ENCODE peak calls at places on chromosomes 13 and 19, in six cellular contexts. G is H1, B is neuronal stem cell, Y is IMR-90, I is H9, S is mesenchymal stem cell. X is an unnamed sample.

GRCh38 chr13:48993150-48993549 is 17.4 kb downstream of the FNDC3A start:
- DNase-seq in B (no peak), G (no peak), Y (no peak), S (no peak), I (no peak), X (peak; percentile 30)

GRCh38 chr19:3142292-3142670 is 6.4 kb downstream of the GNA15 start:
- DNase-seq in B (no peak), G (no peak), S (peak; percentile 88), I (no peak), Y (peak; percentile 87), X (no peak)

GRCh38 chr13:40874138-40874776 is 84.8 kb downstream of the SLC25A15 start:
- DNase-seq in Y (no peak), G (no peak), S (peak; percentile 11), B (no peak), I (no peak), X (peak; percentile 8)

GRCh38 chr13:23630349-23631093 is 60.3 kb downstream of the TNFRSF19 start:
- DNase-seq in G (no peak), Y (no peak), I (no peak), B (no peak), S (no peak), X (peak; percentile 88)

GRCh38 chr13:48411281-48412099 is 1.4 kb downstream of the LPAR6 start:
- DNase-seq in B (no peak), Y (peak; percentile 21), S (peak; percentile 37), G (no peak), I (no peak), X (peak; percentile 8)

GRCh38 chr13:110250258-110250891 is 56.6 kb downstream of the COL4A1 start:
- DNase-seq in G (no peak), Y (peak; percentile 77), B (no peak), S (peak; percentile 87), I (no peak), X (no peak)

GRCh38 chr13:32209670-32210069 is 105.5 kb downstream of the ZAR1L start:
- DNase-seq in B (no peak), S (peak; percentile 24), Y (peak; percentile 36), I (no peak), G (no peak), X (peak; percentile 21)

GRCh38 chr13:102914629-102914935 is 68.8 kb downstream of the ERCC5 start:
- DNase-seq in Y (no peak), B (no peak), S (no peak), G (no peak), I (no peak), X (peak; percentile 25)

GRCh38 chr13:98678741-98679140 is 73.7 kb downstream of the SLC15A1 start:
- DNase-seq in Y (no peak), I (no peak), B (no peak), G (no peak), S (no peak), X (no peak)

GRCh38 chr13:54373211-54373610 is 1344.6 kb downstream of the OLFM4 start:
- DNase-seq in G (no peak), Y (no peak), S (no peak), B (no peak), I (peak; percentile 52), X (peak; percentile 28)

GRCh38 chr13:79519252-79519651 is 38.3 kb downstream of the NDFIP2 start:
- DNase-seq in B (no peak), G (no peak), S (peak; percentile 18), Y (peak; percentile 46), I (no peak), X (no peak)

GRCh38 chr19:34744896-34745690 is 11.1 kb downstream of the ZNF181 start:
- DNase-seq in S (no peak), Y (no peak), B (no peak), I (no peak), G (no peak), X (no peak)

GRCh38 chr19:30133803-30134202 is 191.8 kb downstream of the URI1 start:
- DNase-seq in S (no peak), Y (no peak), G (no peak), I (no peak), B (no peak), X (no peak)
- H2BK15ac ChIP-seq in S (no peak overlapping the region), Y (no peak overlapping the region), G (no peak overlapping the region), I (no peak overlapping the region), B (peak overlapping the region; percentile 54), X (no peak overlapping the region)

GRCh38 chr19:48992571-48993174 is 436 bp downstream of the GYS1 start:
- DNase-seq in G (no peak), Y (no peak), I (peak; percentile 34), S (peak; percentile 32), B (no peak), X (no peak)
- H3K23ac ChIP-seq in G (no peak overlapping the region), Y (peak overlapping the region; percentile 94), I (no peak overlapping the region), S (no peak overlapping the region), B (peak overlapping the region; percentile 89), X (no peak overlapping the region)

DNA sequence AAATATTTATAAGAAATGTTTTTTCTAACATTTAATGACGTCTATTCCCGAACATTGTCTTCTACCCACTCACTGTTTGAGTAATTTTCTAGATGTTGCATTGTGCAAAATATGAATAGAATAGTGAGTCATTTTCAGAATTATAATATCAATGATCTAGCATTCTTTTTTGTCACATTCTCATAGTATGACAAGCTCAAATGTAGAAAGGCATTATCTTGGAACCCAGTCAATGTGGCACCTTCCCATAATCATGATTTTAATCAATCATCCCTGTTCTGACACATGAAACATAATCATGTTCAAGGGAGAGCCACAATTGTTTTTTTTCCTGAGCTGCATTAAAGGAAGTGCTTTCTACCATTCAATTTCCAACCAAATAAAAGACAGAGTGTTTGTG is 265.8 kb downstream of the OXGR1 start:
- DNase-seq in G (no peak), I (no peak), Y (no peak), S (no peak), B (no peak), X (no peak)
- H2BK15ac ChIP-seq in G (no peak overlapping the region), I (no peak overlapping the region), Y (no peak overlapping the region), S (no peak overlapping the region), B (no peak overlapping the region), X (no peak overlapping the region)

GRCh38 chr19:28876604-28877123 is 336.3 kb downstream of the UQCRFS1 start:
- DNase-seq in G (no peak), I (no peak), Y (no peak), B (no peak), S (no peak), X (no peak)
- H3K23ac ChIP-seq in G (no peak overlapping the region), I (no peak overlapping the region), Y (no peak overlapping the region), B (no peak overlapping the region), S (no peak overlapping the region), X (no peak overlapping the region)

DNA sequence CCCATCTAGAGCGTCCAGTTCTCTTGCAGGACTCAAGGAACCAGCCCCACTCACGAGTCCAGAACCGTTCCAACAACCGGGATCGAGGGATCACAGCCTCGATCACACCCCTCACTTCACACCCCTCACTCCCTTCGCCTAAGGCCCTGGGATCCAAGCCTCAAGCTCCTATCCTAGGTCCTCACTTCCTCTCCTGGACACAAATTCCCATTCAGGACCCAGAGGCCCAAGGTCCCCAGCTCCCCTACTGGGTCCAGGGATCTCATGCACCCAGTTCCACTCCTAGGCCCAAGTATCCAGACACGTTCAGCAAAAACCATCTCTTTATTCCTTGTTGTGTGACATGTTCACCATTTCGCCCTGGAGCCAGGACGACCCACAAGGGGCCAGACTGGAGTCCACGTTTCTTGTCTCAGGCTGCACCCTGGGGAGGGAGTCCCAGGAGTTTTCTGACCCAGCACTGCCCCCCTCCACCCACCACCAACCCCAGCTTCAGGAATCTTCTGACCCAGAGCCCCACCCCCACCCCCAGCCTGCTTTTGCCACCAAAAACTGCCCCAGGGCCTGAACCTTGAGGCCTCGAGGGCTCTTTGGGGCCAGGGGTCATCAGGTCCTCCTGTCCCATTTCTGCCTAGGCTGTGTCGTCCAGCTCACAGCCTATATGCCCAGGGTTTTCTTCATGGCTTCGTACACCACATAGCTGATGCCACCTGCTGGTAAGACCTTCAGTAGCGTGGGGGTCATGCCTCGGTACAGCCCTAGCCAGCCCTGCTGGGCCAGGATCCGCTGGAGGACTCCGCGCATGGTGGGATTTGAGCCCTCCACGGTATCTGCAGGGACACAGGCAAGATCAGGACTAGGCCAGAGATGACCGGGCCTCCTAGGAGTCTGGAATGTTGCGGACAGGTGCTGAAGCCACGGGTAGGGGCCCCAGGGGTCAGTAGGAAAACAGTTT is 1.4 kb upstream of the KHSRP start:
- DNase-seq in G (no peak), I (no peak), Y (no peak), S (no peak), B (no peak), X (peak; percentile 11)
- H2BK15ac ChIP-seq in G (peak overlapping the region; percentile 72), I (no peak overlapping the region), Y (no peak overlapping the region), S (peak overlapping the region; percentile 33), B (peak overlapping the region; percentile 11), X (no peak overlapping the region)

DNA sequence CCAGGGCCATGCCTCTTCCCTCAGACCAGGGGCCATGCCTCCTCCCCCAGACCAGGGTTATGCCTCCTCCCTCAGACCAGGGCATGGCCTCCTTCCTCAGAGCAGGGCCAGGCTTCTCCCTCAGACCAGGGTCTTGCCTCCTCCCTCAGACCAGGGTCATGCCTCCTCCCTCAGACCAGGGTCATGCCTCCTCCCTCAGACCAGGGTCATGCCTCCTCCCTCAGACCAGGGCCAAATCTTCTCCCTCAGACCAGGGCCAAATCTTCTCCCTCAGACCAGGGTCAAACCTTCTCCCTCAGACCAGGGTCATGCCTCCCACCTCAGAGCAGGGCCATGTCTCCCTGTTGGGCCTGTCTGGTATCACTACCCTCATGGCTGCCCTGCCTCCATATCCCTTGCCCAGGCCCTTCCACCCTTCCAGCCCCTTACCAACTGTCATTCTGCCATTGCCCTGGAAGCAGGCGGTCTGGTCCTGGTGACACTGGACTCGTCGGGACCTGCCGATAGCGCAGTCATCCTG is 4.2 kb downstream of the LYPD5 start:
- DNase-seq in B (no peak), G (no peak), S (no peak), I (no peak), Y (no peak), X (no peak)
- H3K23ac ChIP-seq in B (peak overlapping the region; percentile 68), G (no peak overlapping the region), S (no peak overlapping the region), I (no peak overlapping the region), Y (no peak overlapping the region), X (peak overlapping the region; percentile 1)

X was measured in mesendoderm.